ENCODE peak calls at places on chromosomes 13 and 19, in four cellular contexts. B is HFF-Myc; E is AG10803; V is stimulated activated CD4-positive, alpha-beta T cell treated with anti-CD3 and anti-CD28 coated beads, Interleukin-2, amount 100 ng/mL, for 4 hours. A is an unnamed sample.
A peak's percentile ranks its signal among the peaks of the same experiment; 100 is the strongest.

GRCh38 chr19:45601524-45602522 is at the start of gene GPR4:
- DNase-seq in B (no peak), E (no peak), V (no peak), A (no peak)

GRCh38 chr13:51523082-51523518 is 61.2 kb upstream of the WDFY2 start:
- DNase-seq in B (no peak), E (peak; percentile 68), V (no peak), A (no peak)

GRCh38 chr13:64912141-64912540 is 2318.0 kb downstream of the PCDH9 start:
- DNase-seq in B (peak; percentile 14), E (peak; percentile 76), V (no peak), A (peak; percentile 39)

GRCh38 chr13:110468986-110469495 is 92.5 kb downstream of the RAB20 start:
- DNase-seq in B (no peak), E (no peak), V (no peak), A (no peak)

GRCh38 chr13:101917475-101917810 is 465.0 kb downstream of the ITGBL1 start:
- DNase-seq in B (no peak), E (no peak), V (no peak), A (no peak)

GRCh38 chr13:44815507-44816074 is 173.7 kb downstream of the NUFIP1 start:
- DNase-seq in B (peak; percentile 89), E (peak; percentile 98), V (peak; percentile 4), A (peak; percentile 84)

GRCh38 chr19:34960103-34960805 is 3.8 kb downstream of the ZNF792 start:
- DNase-seq in B (no peak), E (peak; percentile 75), V (no peak), A (peak; percentile 15)

GRCh38 chr13:51946163-51946669 is 65.0 kb downstream of the ATP7B start:
- DNase-seq in B (no peak), E (no peak), V (no peak), A (no peak)

GRCh38 chr13:42760949-42761348 is 20.4 kb upstream of the FAM216B start:
- DNase-seq in B (no peak), E (no peak), V (no peak), A (no peak)

GRCh38 chr13:106520205-106521004 is 15.1 kb downstream of the EFNB2 start:
- DNase-seq in B (no peak), E (peak; percentile 45), V (no peak), A (no peak)

GRCh38 chr13:47298506-47298905 is 401.7 kb upstream of the HTR2A start:
- DNase-seq in B (no peak), E (no peak), V (no peak), A (no peak)

GRCh38 chr13:82747948-82748347 is 1134.3 kb downstream of the SLITRK1 start:
- DNase-seq in B (peak; percentile 22), E (peak; percentile 71), V (no peak), A (peak; percentile 65)

GRCh38 chr19:38639679-38640078 is 7.8 kb upstream of the ACTN4 start:
- DNase-seq in B (no peak), E (no peak), V (no peak), A (no peak)

GRCh38 chr13:45781553-45782326 is 69.8 kb downstream of the SIAH3 start:
- DNase-seq in B (no peak), E (no peak), V (no peak), A (no peak)

GRCh38 chr19:50039968-50040367 is 14.2 kb downstream of the ZNF473 start:
- DNase-seq in B (no peak), E (no peak), V (no peak), A (no peak)

GRCh38 chr13:66794340-66795031 is 435.6 kb downstream of the PCDH9 start:
- DNase-seq in B (no peak), E (no peak), V (no peak), A (no peak)

GRCh38 chr19:387777-388176 is 21.2 kb downstream of the C2CD4C start:
- DNase-seq in B (no peak), E (no peak), V (no peak), A (no peak)

GRCh38 chr13:109764474-109765292 is 21.7 kb downstream of the IRS2 start:
- DNase-seq in B (no peak), E (no peak), V (no peak), A (no peak)

GRCh38 chr19:29515706-29516357 is 10.0 kb upstream of the VSTM2B start:
- DNase-seq in B (no peak), E (no peak), V (no peak), A (no peak)

GRCh38 chr19:35554076-35554475 is 8.7 kb downstream of the TMEM147 start:
- DNase-seq in B (no peak), E (no peak), V (no peak), A (no peak)

GRCh38 chr13:106418556-106418955 is 116.9 kb downstream of the EFNB2 start:
- DNase-seq in B (peak; percentile 89), E (peak; percentile 91), V (no peak), A (peak; percentile 77)

GRCh38 chr19:49512970-49513745 is 697 bp downstream of the FCGRT start:
- DNase-seq in B (no peak), E (no peak), V (no peak), A (no peak)

GRCh38 chr13:30037766-30038165 is 187.3 kb upstream of the UBL3 start:
- DNase-seq in B (peak; percentile 3), E (peak; percentile 90), V (no peak), A (peak; percentile 22)

A was measured in BJ.